ENCODE peak calls at places on chromosome 4, in seven cellular contexts. Z is NCI-H1417, X is neuronal stem cell, L is RPMI8226, U is ecto neural progenitor cell, O is progenitor cell of endocrine pancreas, T is NCI-H1092 treated with DMSO at 0.1 percent for 48 hours. J is an unnamed sample.

GRCh38 chr4:120801171-120801758 is 121.3 kb downstream of the PRDM5 start:
- DNase-seq in T (no peak), X (no peak), Z (no peak), U (no peak), L (no peak), O (no peak), J (no peak)

GRCh38 chr4:87896020-87896621 is 63.4 kb downstream of the MEPE start:
- DNase-seq in T (no peak), Z (no peak), X (no peak), O (no peak), L (no peak), U (no peak), J (no peak)

GRCh38 chr4:125705681-125706080 is 390.9 kb downstream of the FAT4 start:
- DNase-seq in T (no peak), L (no peak), U (no peak), O (no peak), X (no peak), Z (no peak), J (no peak)

GRCh38 chr4:40292313-40292759 is 42.8 kb upstream of the CHRNA9 start:
- DNase-seq in X (no peak), U (no peak), O (no peak), T (no peak), L (no peak), Z (no peak), J (no peak)

GRCh38 chr4:185576918-185577591 is 41.7 kb upstream of the PDLIM3 start:
- DNase-seq in T (no peak), Z (no peak), X (no peak), L (no peak), U (no peak), O (no peak), J (no peak)

GRCh38 chr4:137587796-137588195 is 55.5 kb upstream of the PCDH18 start:
- DNase-seq in O (no peak), X (no peak), L (no peak), U (no peak), T (no peak), Z (no peak), J (no peak)

GRCh38 chr4:165711436-165711835 is 161.6 kb upstream of the TLL1 start:
- DNase-seq in Z (no peak), O (no peak), L (no peak), U (no peak), T (no peak), X (no peak), J (no peak)

GRCh38 chr4:48109413-48110263 is 24.4 kb downstream of the TXK start:
- DNase-seq in L (peak), Z (peak), X (no peak), O (no peak), T (peak), U (no peak), J (no peak)

GRCh38 chr4:121168865-121169281 is 4.8 kb upstream of the TNIP3 start:
- DNase-seq in X (no peak), U (no peak), O (no peak), L (no peak), T (no peak), Z (no peak), J (no peak)

GRCh38 chr4:188603646-188604045 is 464.4 kb downstream of the TRIML1 start:
- DNase-seq in T (no peak), X (no peak), Z (no peak), L (no peak), O (no peak), U (no peak), J (no peak)

GRCh38 chr4:80206541-80207171 is 9.4 kb downstream of the PRDM8 start:
- DNase-seq in U (no peak), L (no peak), X (no peak), T (no peak), Z (no peak), O (no peak), J (no peak)

GRCh38 chr4:83387922-83388676 is 53.5 kb upstream of the HPSE start:
- DNase-seq in U (no peak), T (no peak), O (no peak), X (no peak), L (peak), Z (no peak), J (no peak)

GRCh38 chr4:74098628-74098995 is 383 bp downstream of the CXCL2 start:
- DNase-seq in O (no peak), U (peak), Z (no peak), L (no peak), X (no peak), T (no peak), J (no peak)

GRCh38 chr4:174654634-174655033 is 132.3 kb upstream of the HPGD start:
- DNase-seq in Z (no peak), T (no peak), U (no peak), X (no peak), L (no peak), O (no peak), J (no peak)

GRCh38 chr4:56512166-56512565 is 6.6 kb downstream of the ARL9 start:
- DNase-seq in T (no peak), U (no peak), L (no peak), X (no peak), O (no peak), Z (no peak), J (no peak)